ENCODE peak calls at places on chromosomes 3 and 15, in eight cellular contexts. K, W, Y, C, O, N, L and Z are unnamed samples. For H3K9me3, the result is how much of the 10 kb centered on the place peaks cover.

GRCh38 chr3:125080077-125080476 is 24.3 kb upstream of the HEG1 start:
- ATAC-seq in K (no peak), W (no peak), Y (no peak), C (no peak), O (no peak), N (no peak), L (no peak), Z (no peak)

GRCh38 chr3:23877324-23877980 is 39.3 kb downstream of the NKIRAS1 start:
- ATAC-seq in K (no peak), W (peak), Y (peak), C (peak), O (peak), N (no peak), L (peak), Z (peak)

GRCh38 chr3:21226086-21226485 is 524.9 kb downstream of the ZNF385D start:
- ATAC-seq in K (no peak), W (no peak), Y (no peak), C (peak), O (no peak), N (no peak), L (peak), Z (no peak)

GRCh38 chr15:55587321-55588069 is 650 bp downstream of the PYGO1 start:
- ATAC-seq in K (peak), W (peak), Y (peak), C (peak), O (peak), N (peak), L (peak), Z (peak)

GRCh38 chr15:50055333-50056278 is 63.4 kb downstream of the ATP8B4 start:
- ATAC-seq in K (no peak), W (peak), Y (no peak), C (peak), O (peak), N (no peak), L (peak), Z (peak)

GRCh38 chr3:134802428-134803050 is 7.5 kb downstream of the EPHB1 start:
- ATAC-seq in K (no peak), W (no peak), Y (no peak), C (no peak), O (no peak), N (no peak), L (no peak), Z (no peak)

GRCh38 chr3:142072851-142073250 is 76.5 kb downstream of the TFDP2 start:
- ATAC-seq in K (no peak), W (no peak), Y (no peak), C (no peak), O (no peak), N (no peak), L (no peak), Z (no peak)

GRCh38 chr3:127671523-127672428 is 976 bp upstream of the ABTB1 start:
- ATAC-seq in K (no peak), W (peak), Y (peak), C (peak), O (peak), N (peak), L (peak), Z (peak)

GRCh38 chr3:42633544-42633943 is 20.0 kb upstream of the ZBTB47 start:
- ATAC-seq in K (no peak), W (no peak), Y (no peak), C (no peak), O (no peak), N (no peak), L (peak), Z (no peak)

DNA sequence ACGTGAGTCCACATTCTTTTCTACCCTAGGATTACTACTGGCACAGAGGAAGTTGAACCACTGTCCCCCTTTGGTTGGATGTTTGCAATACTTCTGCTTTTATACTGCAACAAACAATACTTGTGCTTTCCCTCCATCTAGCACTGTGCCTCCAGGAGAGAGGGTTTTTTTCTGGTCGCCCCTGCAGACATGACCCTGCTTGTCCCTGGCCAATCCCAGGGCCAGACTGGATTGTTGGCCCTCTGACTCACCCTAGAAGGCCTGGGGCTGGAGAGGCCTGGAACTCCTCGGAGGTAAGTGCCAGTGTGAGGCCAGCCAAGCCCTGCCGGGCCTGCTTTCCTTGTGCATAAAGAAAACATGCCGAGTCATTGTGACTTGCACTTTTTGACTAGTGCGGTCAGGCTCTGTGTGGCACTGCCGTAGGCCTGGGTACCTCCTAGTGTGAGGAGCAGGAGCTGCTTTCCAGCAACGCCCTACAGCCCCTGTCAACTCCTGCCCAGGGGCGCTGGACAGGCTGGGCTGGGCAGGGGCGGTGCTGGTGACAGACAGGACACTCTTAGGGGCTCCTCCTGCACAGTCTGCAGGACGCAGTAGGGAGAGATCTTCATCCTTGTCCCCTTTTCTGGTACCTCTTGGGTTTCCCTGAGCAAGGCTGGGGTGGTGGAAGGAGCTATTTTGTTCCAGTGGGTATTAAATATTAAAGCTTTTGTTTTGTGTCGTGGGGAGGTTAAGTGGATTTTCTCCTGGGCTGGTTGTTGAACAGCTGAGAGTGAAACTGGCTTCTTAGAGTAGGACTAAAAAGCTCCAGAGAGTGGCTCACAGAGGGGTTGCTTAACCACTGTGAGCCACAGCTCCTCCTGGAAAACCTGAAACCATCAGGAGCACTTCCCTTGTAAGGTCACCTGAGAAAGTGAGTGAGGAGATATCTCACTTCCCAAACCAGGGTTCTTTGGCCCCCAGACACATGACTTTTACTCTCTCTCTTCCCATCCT is 14.4 kb upstream of the TKT start:
- ATAC-seq in K (peak), W (peak), Y (peak), C (peak), O (peak), N (peak), L (peak), Z (peak)
- H3K27ac ChIP-seq in K (peak), W (peak), Y (peak), C (peak), O (peak), N (peak), L (peak), Z (peak)

DNA sequence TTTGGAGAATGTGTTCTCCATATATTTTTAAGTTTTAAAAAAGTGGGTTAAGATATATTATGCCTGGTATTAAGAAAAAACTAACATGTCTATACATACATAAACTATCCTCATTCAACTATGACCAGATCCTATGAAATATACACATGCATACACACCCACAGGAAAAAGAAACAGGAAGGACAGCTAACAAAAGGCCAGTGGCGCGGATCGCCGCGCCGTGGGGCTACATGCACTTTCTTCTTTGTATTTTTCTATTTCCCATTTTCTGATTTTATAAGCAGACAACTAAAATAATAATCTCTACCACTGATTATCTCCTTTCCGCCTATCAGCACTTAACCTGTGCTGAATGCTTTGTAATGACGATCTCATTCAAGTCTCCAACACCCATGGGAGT is 160.1 kb downstream of the OR4M2 start:
- ATAC-seq in K (no peak), W (no peak), Y (no peak), C (no peak), O (no peak), N (no peak), L (no peak), Z (no peak)
- H3K9me3 ChIP-seq in K (under half), W (under half), Y (under half), C (under half), O (under half), N (under half), L (under half), Z (under half)

GRCh38 chr3:197444793-197445403 is 110.9 kb downstream of the BDH1 start:
- ATAC-seq in K (no peak), W (no peak), Y (no peak), C (no peak), O (no peak), N (no peak), L (no peak), Z (no peak)
- H3K27ac ChIP-seq in K (no peak), W (no peak), Y (no peak), C (no peak), O (no peak), N (no peak), L (no peak), Z (no peak)

GRCh38 chr15:25185156-25185710 is 230.4 kb downstream of the SNRPN start:
- ATAC-seq in K (no peak), W (no peak), Y (no peak), C (no peak), O (no peak), N (no peak), L (no peak), Z (no peak)

GRCh38 chr15:25184356-25185155 is 229.8 kb downstream of the SNRPN start:
- ATAC-seq in K (no peak), W (no peak), Y (no peak), C (no peak), O (no peak), N (no peak), L (no peak), Z (no peak)

GRCh38 chr15:25182736-25183445 is 228.1 kb downstream of the SNRPN start:
- ATAC-seq in K (no peak), W (no peak), Y (no peak), C (no peak), O (no peak), N (no peak), L (no peak), Z (no peak)

GRCh38 chr15:25182098-25182478 is 227.3 kb downstream of the SNRPN start:
- ATAC-seq in K (no peak), W (no peak), Y (no peak), C (no peak), O (no peak), N (no peak), L (no peak), Z (no peak)

DNA sequence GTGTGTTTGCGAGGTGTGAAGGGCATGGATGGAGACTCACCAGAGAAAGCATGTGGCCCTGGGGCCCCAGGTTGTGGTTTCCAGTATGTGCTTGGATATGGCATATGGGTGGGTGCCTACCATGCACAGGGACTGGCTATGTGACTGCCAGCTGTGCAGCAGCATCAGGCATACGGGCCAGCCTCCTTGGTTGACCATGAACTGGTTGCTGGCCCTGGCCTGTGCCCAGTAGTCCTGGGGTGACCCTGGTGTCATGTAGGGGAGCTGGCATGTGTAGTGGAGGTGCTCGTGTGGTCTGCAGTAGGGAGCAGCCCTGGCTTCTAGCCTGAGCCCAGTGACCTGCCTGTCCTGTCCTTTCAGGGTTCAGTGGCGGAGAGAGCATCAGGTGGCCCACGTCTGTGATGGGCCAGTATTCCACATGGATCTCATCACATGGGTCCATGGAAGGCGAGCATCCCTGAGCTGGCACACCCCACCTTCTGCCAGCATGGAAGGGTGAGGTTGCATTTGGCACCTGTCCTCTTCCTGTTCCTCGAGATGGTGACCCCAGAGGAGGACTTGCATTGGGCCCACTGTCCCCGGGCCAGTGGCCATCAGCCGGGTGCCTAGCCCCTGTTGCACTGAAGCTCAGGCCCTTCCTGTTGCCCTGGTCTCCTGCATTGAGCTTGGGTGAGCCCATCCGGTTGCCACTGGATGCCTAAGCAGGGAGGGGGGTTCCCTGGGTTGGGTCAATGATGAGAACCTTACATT is 229.0 kb downstream of the SNRPN start:
- ATAC-seq in K (no peak), W (no peak), Y (no peak), C (no peak), O (no peak), N (no peak), L (no peak), Z (no peak)
- H3K9me3 ChIP-seq in K (half or more), W (under half), Y (half or more), C (under half), O (under half), N (under half), L (under half), Z (under half)

DNA sequence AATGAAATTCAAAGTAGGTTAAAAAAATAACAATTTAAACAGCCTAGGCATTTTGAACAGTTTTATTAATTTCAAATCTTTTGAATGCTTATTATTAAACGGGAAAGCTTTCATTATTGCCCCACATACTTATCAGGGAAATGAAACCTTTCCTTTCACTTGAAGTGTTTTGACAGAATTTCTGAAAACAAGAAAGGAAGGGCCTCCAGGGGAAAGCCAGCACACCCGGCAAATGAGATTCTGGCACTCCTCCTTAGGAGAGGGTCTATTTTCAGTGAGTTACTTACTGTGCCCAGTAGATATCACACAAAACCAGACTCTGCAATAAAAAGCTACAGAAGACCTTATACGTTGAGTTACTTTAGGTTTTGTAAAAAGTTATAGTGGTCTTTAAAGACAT is 158.8 kb upstream of the SLC2A2 start:
- ATAC-seq in K (no peak), W (no peak), Y (no peak), C (no peak), O (no peak), N (no peak), L (peak), Z (no peak)
- H3K27ac ChIP-seq in K (no peak), W (no peak), Y (no peak), C (no peak), O (no peak), N (no peak), L (peak), Z (peak)

GRCh38 chr15:25240461-25241021 is 198.3 kb downstream of the UBE3A start:
- ATAC-seq in K (no peak), W (no peak), Y (no peak), C (no peak), O (no peak), N (no peak), L (no peak), Z (no peak)

GRCh38 chr15:25241241-25241801 is 197.5 kb downstream of the UBE3A start:
- ATAC-seq in K (no peak), W (no peak), Y (no peak), C (no peak), O (no peak), N (no peak), L (no peak), Z (no peak)

GRCh38 chr15:25238716-25239470 is 199.9 kb downstream of the UBE3A start:
- ATAC-seq in K (no peak), W (no peak), Y (no peak), C (no peak), O (no peak), N (no peak), L (no peak), Z (no peak)

GRCh38 chr15:25238126-25238525 is 200.7 kb downstream of the UBE3A start:
- ATAC-seq in K (no peak), W (no peak), Y (no peak), C (no peak), O (no peak), N (no peak), L (no peak), Z (no peak)

DNA sequence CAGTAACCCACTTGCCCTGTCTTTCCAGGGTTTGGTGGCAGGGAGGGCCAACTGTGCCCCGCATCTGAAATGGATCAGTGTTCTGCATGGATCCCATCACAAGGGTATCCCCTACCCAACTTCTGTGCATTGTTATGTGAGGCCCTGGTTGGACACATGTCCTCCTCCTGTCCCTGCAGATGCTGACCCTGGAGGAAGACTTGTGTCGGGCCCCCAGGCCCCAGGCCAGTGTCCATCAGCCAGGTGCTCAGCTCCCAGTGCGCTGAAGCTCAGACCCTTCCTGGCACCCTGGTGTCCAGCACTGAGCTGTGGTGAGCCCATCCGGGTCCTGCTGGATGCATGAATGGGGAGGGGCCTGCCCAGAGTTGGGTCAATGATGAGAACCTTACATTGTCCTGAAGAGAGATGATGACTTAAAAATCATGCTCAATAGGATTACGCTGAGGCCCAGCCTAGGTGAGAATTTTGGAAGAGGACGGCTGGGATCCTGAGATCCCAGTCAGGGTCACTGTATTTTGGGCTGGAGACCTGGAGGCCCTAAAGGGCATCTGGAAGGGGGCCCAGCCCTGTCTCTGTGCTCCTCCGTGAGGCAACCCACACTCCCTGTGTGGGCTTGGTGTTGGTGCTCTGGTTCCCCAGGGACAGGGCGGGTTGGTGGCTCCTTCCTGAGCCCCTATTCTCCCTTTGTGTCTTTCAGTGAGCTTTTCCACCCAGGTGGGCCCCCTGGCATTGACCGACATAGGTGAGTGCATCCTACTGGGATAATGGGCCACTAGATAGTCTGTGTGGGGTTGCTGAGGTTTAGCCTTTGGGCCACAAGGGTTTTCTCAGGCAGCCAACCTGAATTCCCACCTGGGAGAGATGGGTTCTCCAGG is 199.1 kb downstream of the UBE3A start:
- ATAC-seq in K (no peak), W (no peak), Y (no peak), C (no peak), O (no peak), N (no peak), L (no peak), Z (no peak)
- H3K9me3 ChIP-seq in K (half or more), W (under half), Y (half or more), C (under half), O (under half), N (under half), L (under half), Z (under half)

DNA sequence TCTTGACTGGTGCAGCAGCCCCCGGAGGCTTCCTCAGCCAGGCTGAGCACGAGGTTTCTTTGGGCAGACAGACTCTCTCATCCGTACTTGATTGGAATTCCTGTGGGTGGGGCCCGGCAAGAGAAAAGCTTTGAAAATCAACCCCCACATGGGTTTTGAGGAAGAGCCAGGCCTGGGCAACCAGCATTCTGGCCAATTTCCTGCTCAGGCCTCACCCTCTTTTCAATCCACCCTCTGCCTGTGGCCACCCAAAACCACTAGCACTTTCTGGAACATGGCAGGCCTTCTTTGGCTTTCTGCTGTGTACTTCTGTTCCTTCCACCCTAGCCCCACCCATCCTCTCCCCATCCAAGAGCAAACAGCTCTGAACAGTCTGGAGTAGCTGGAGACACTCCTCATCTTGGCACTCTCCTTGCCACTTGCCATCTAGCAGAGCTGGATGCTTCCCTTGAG is 5.9 kb downstream of the MYO5C start:
- ATAC-seq in K (no peak), W (peak), Y (no peak), C (no peak), O (peak), N (no peak), L (no peak), Z (peak)
- H3K27ac ChIP-seq in K (peak), W (peak), Y (peak), C (no peak), O (peak), N (peak), L (no peak), Z (no peak)

DNA sequence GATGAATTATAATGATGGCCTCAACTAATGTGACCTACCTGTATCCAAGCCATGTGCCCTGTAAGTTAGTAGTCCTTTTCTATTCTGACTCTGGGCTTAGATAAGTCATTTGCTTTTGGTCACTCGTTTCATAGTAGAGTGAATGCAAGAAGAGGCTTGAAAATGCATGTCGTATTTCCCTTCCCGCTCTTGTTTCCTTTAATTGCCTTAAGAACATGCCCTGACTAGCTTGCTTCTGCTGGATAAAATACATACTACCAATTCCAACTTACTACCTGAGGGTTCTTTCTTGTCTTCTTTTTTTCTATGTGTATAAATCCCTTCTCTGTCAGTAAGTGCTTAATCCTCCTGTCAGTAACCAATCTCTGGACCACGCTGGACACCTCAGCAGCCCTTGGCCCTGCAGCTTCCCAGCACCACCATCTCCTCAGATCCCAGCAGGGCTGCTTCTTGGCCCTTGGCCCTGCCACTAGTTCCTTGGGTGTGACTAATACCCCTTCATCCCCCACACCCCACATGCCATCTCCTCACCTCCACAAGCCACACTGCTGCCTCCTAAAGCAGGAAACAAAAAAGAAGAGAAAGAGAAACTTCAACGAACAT is 771.7 kb downstream of the IGSF11 start:
- ATAC-seq in K (no peak), W (no peak), Y (peak), C (no peak), O (no peak), N (no peak), L (no peak), Z (no peak)
- H3K9me3 ChIP-seq in K (half or more), W (under half), Y (under half), C (under half), O (under half), N (under half), L (under half), Z (under half)

GRCh38 chr15:92655178-92655995 is at the start of gene FAM174B:
- ATAC-seq in K (peak), W (peak), Y (peak), C (peak), O (peak), N (peak), L (peak), Z (peak)
- H3K27ac ChIP-seq in K (no peak), W (peak), Y (no peak), C (peak), O (peak), N (peak), L (no peak), Z (peak)